ENCODE peak calls at places on chromosomes 16 and 17, in five cellular contexts. H is H9, D is Peyer's patch, T is colonic mucosa, A is ovary. Y is an unnamed sample.

GRCh38 chr17:64774888-64775600 is 112.9 kb upstream of the SMURF2 start:
- DNase-seq in H (no peak), D (no peak), T (no peak), A (no peak), Y (no peak)

GRCh38 chr17:61635913-61636432 is 45.0 kb upstream of the NACA2 start:
- DNase-seq in H (peak; percentile 54), D (no peak), T (peak; percentile 51), A (no peak), Y (peak; percentile 49)

GRCh38 chr16:85220125-85220839 is 108.0 kb upstream of the CIBAR2 start:
- DNase-seq in H (no peak), D (peak; percentile 20), T (peak; percentile 75), A (peak; percentile 77), Y (peak; percentile 91)

GRCh38 chr17:49523706-49524472 is 28.8 kb downstream of the NGFR start:
- DNase-seq in H (peak; percentile 29), D (no peak), T (no peak), A (no peak), Y (peak; percentile 26)

GRCh38 chr16:66740010-66740409 is 11.4 kb downstream of the DYNC1LI2 start:
- DNase-seq in H (peak; percentile 60), D (no peak), T (peak; percentile 34), A (no peak), Y (peak; percentile 34)

GRCh38 chr16:80718480-80719220 is 85.7 kb downstream of the CDYL2 start:
- DNase-seq in H (peak; percentile 50), D (no peak), T (no peak), A (no peak), Y (peak; percentile 87)

GRCh38 chr17:12619444-12620199 is 46.1 kb upstream of the MYOCD start:
- DNase-seq in H (no peak), D (no peak), T (no peak), A (peak; percentile 76), Y (no peak)

GRCh38 chr17:8226536-8227237 is 16.3 kb upstream of the AURKB start:
- DNase-seq in H (peak; percentile 94), D (peak; percentile 35), T (peak; percentile 90), A (peak; percentile 84), Y (peak; percentile 81)

GRCh38 chr17:77465358-77466041 is 324.7 kb downstream of the SEC14L1 start:
- DNase-seq in H (peak; percentile 69), D (peak; percentile 93), T (peak; percentile 67), A (no peak), Y (peak; percentile 75)

GRCh38 chr17:36721560-36722120 is 120.3 kb downstream of the MRM1 start:
- DNase-seq in H (no peak), D (no peak), T (no peak), A (no peak), Y (no peak)

GRCh38 chr16:57519796-57520360 is 16.5 kb downstream of the CCDC102A start:
- DNase-seq in H (peak; percentile 82), D (peak; percentile 78), T (peak; percentile 83), A (peak; percentile 84), Y (peak; percentile 77)

GRCh38 chr16:51129105-51129504 is 22.0 kb downstream of the SALL1 start:
- DNase-seq in H (no peak), D (no peak), T (no peak), A (no peak), Y (no peak)

GRCh38 chr16:51125992-51126391 is 25.1 kb downstream of the SALL1 start:
- DNase-seq in H (no peak), D (no peak), T (no peak), A (no peak), Y (no peak)

GRCh38 chr16:51121850-51122249 is 29.2 kb downstream of the SALL1 start:
- DNase-seq in H (no peak), D (no peak), T (no peak), A (no peak), Y (no peak)

GRCh38 chr16:51121009-51121347 is 30.1 kb downstream of the SALL1 start:
- DNase-seq in H (no peak), D (no peak), T (no peak), A (no peak), Y (no peak)

DNA sequence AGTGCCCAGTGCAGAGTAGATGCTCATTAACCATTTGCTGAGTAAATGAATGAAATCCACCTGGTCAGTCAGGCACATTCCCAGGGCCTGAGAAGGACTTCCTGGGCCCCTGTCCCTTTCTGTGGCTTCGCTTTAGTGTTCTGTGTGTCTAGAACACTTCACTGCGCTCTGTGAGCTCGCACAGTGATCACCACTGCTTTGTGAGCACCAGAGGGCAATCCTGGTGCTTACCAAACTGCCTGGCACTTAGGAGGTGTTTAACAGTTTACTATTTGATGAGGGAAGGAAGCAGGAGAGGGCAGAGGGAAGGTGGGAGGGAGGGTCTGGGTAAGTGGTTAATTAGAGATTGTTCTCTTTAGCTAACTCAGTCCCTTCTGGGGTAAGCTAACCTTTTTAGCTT is 26.2 kb downstream of the SALL1 start:
- DNase-seq in H (no peak), D (no peak), T (no peak), A (no peak), Y (no peak)
- H3K4me1 ChIP-seq in H (peaks cover 2% of the 10 kb centered on the region), D (no peaks in the 10 kb centered on the region), T (no peaks in the 10 kb centered on the region), A (no peaks in the 10 kb centered on the region), Y (no peaks in the 10 kb centered on the region)

DNA sequence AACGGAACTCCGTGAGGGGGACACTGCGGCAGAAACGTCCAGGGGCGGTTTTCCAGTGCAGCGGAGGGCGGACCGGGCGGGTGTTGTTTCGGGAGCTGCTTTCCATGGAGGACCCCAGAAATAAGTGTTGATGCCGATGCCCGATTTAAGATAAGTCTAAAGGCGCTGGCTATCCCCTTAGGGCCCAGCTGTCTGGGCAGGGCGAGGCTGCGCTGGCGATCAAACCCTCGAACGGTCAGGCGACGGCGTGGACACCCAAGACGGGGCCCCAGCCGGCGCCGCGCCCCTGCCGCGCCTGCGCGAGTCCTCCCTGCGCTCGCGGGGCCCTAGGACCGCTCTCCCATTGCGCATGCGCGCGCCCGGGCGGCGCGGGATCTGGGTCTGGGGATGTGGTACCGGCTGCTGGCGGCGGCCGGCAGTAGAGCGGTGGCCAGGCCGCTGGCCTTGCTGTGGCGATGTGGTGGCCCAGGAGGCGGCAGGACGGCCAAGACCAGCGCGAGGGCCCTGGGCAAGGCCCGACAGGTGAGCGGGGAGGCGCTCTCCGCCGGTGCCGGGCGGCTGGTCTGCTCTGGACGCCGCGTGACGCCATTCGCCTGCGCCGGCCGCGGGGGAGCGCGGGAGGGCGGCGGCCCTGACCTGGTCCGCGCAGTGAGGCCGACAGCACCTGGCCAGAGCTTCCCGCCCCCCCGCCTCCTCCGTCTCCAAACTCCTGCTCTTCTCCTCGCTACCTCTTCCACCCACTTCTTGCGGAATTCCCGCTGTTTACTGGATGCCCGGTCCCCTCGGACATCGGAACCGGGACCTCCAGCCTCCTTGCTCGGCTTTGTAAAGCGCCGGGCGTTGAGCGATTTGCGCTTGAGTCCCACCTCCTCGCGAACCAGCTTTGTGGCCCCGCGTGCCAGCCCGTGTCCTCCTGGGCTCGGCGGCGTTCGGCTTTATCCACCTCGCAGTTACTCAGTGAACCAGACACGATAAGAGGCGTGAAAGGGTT is 24.0 kb downstream of the DEF8 start:
- DNase-seq in H (peak; percentile 90), D (peak; percentile 85), T (peak; percentile 93), A (peak; percentile 89), Y (peak; percentile 92)
- TF ChIP-seq CTCF in H (peak; percentile 15), D (peak; percentile 23), T (no peak), A (no peak), Y (no peak)

GRCh38 chr17:42692489-42692888 is 10.2 kb downstream of the CNTNAP1 start:
- DNase-seq in H (no peak), D (no peak), T (no peak), A (no peak), Y (no peak)
- H3K27ac ChIP-seq in H (no peak overlapping the region), D (no peak overlapping the region), T (no peak overlapping the region), A (no peak overlapping the region), Y (no peak overlapping the region)

GRCh38 chr17:72414032-72414396 is 293.2 kb downstream of the SOX9 start:
- DNase-seq in H (no peak), D (no peak), T (no peak), A (no peak), Y (no peak)

GRCh38 chr17:72413077-72414031 is 292.5 kb downstream of the SOX9 start:
- DNase-seq in H (no peak), D (no peak), T (peak; percentile 53), A (no peak), Y (no peak)

GRCh38 chr17:72411124-72411563 is 290.3 kb downstream of the SOX9 start:
- DNase-seq in H (no peak), D (no peak), T (no peak), A (no peak), Y (peak; percentile 60)

GRCh38 chr17:72414967-72415853 is 294.4 kb downstream of the SOX9 start:
- DNase-seq in H (no peak), D (no peak), T (no peak), A (no peak), Y (no peak)

DNA sequence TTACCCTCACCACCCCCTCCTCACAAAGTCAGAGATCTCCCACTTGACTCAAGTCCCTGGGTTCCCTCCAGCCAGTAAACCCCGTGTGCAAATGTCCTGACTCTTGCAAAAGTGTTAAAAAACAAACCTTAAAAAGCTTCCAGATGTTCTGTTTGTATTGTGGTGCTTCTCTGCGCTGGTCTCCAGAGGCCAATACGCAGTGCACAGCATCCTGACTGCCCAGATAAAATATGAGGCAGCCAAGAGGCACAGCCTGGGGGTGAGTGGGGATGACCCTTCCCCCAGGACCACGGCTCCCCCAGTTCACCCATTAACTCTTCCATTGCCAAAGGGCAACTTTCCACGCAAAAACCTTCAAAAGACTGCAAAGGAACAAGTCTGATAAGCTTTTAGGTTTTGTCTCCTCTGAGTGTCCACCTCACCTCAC is 291.8 kb downstream of the SOX9 start:
- DNase-seq in H (no peak), D (no peak), T (no peak), A (no peak), Y (no peak)
- H3K4me1 ChIP-seq in H (peaks cover 2% of the 10 kb centered on the region), D (no peaks in the 10 kb centered on the region), T (no peaks in the 10 kb centered on the region), A (no peaks in the 10 kb centered on the region), Y (peaks cover 32% of the 10 kb centered on the region)

GRCh38 chr17:18141210-18141803 is 32.8 kb downstream of the MYO15A start:
- DNase-seq in H (no peak), D (peak; percentile 29), T (peak; percentile 55), A (no peak), Y (no peak)

GRCh38 chr17:18142417-18142816 is 33.9 kb downstream of the MYO15A start:
- DNase-seq in H (no peak), D (no peak), T (no peak), A (no peak), Y (no peak)

GRCh38 chr17:18144261-18144660 is 35.7 kb downstream of the MYO15A start:
- DNase-seq in H (no peak), D (no peak), T (no peak), A (no peak), Y (no peak)

GRCh38 chr17:18145811-18146210 is 37.3 kb downstream of the MYO15A start:
- DNase-seq in H (no peak), D (no peak), T (no peak), A (no peak), Y (no peak)

GRCh38 chr17:18143044-18143936 is 34.7 kb downstream of the MYO15A start:
- DNase-seq in H (peak; percentile 87), D (no peak), T (no peak), A (no peak), Y (no peak)
- TF ChIP-seq CTCF in H (peak; percentile 81), D (no peak), T (no peak), A (no peak), Y (peak; percentile 13)

DNA sequence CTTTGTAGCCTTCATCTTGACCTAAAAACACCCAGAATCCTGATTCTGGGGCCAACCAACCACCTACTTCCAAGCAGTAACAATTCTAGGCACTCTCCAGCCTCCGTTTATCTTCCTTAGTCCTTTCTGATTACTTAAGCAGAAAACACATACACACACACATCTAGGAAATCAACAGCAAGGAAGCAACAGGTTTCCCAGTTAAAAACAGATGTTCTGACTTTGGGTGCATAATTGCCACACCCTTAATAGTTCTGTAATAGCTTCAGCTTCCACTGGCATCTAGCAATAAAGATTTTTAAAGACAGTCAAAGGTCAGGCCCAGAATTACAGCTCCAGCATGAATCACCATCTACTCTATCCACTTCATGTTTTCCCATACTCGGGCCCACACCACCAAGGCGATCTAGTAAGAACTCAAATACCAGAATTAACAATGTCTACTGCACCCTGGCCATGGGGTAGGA is 2.6 kb downstream of the ARHGAP17 start:
- DNase-seq in H (no peak), D (no peak), T (peak; percentile 66), A (no peak), Y (no peak)
- H3K27ac ChIP-seq in H (no peak overlapping the region), D (peak overlapping the region; percentile 93), T (peak overlapping the region; percentile 93), A (no peak overlapping the region), Y (no peak overlapping the region)